ENCODE peak calls at places on chromosome 7, in eight cellular contexts. D is EH; G is coronary artery; I is stimulated activated CD4-positive, alpha-beta T cell treated with anti-CD3 and anti-CD28 coated beads, Interleukin-4, amount 100 ng/mL, for 1 hour; X is renal cortical epithelial cell; E is mesendoderm; B is ELF-1; H is T-helper 2 cell. T is an unnamed sample.

GRCh38 chr7:158094671-158095256 is 492.9 kb downstream of the PTPRN2 start:
- DNase-seq in D (no peak), G (no peak), I (no peak), X (no peak), E (peak), B (peak), H (no peak), T (no peak)

GRCh38 chr7:30642789-30643188 is 39.5 kb downstream of the CRHR2 start:
- DNase-seq in D (no peak), G (no peak), I (no peak), X (no peak), E (no peak), B (no peak), H (no peak), T (no peak)

GRCh38 chr7:106812027-106812643 is 52.9 kb upstream of the PIK3CG start:
- DNase-seq in D (no peak), G (no peak), I (no peak), X (no peak), E (no peak), B (no peak), H (no peak), T (no peak)

GRCh38 chr7:133585003-133585668 is 332.3 kb downstream of the EXOC4 start:
- DNase-seq in D (no peak), G (no peak), I (no peak), X (no peak), E (no peak), B (no peak), H (no peak), T (no peak)

GRCh38 chr7:151273646-151274375 is 25.3 kb upstream of the SMARCD3 start:
- DNase-seq in D (no peak), G (no peak), I (no peak), X (no peak), E (no peak), B (no peak), H (no peak), T (no peak)

GRCh38 chr7:77461246-77461645 is 45.1 kb upstream of the GSAP start:
- DNase-seq in D (peak), G (no peak), I (no peak), X (no peak), E (peak), B (peak), H (no peak), T (no peak)

GRCh38 chr7:55185941-55186609 is 167.3 kb downstream of the EGFR start:
- DNase-seq in D (peak), G (no peak), I (no peak), X (peak), E (peak), B (peak), H (no peak), T (no peak)

GRCh38 chr7:105577251-105577650 is 4.0 kb downstream of the EFCAB10 start:
- DNase-seq in D (no peak), G (no peak), I (no peak), X (no peak), E (no peak), B (no peak), H (no peak), T (no peak)

GRCh38 chr7:542935-543789 is 23.5 kb upstream of the PDGFA start:
- DNase-seq in D (peak), G (peak), I (no peak), X (peak), E (peak), B (peak), H (no peak), T (no peak)

GRCh38 chr7:98624846-98625420 is 7.8 kb downstream of the NPTX2 start:
- DNase-seq in D (no peak), G (no peak), I (no peak), X (no peak), E (no peak), B (no peak), H (no peak), T (no peak)

GRCh38 chr7:130356760-130357611 is 12.4 kb downstream of the CPA5 start:
- DNase-seq in D (peak), G (peak), I (no peak), X (peak), E (peak), B (no peak), H (no peak), T (no peak)

GRCh38 chr7:102122026-102122425 is 164.6 kb upstream of the SH2B2 start:
- DNase-seq in D (peak), G (no peak), I (no peak), X (peak), E (no peak), B (no peak), H (no peak), T (no peak)

GRCh38 chr7:135210818-135211178 is 528 bp downstream of the WDR91 start:
- DNase-seq in D (peak), G (no peak), I (no peak), X (no peak), E (peak), B (no peak), H (no peak), T (no peak)

GRCh38 chr7:100540073-100540723 is 1.2 kb downstream of the AGFG2 start:
- DNase-seq in D (no peak), G (no peak), I (no peak), X (peak), E (no peak), B (no peak), H (no peak), T (no peak)

GRCh38 chr7:136405931-136406777 is 429.0 kb upstream of the MTPN start:
- DNase-seq in D (peak), G (no peak), I (peak), X (peak), E (peak), B (peak), H (no peak), T (peak)

GRCh38 chr7:44285561-44285960 is 39.8 kb downstream of the CAMK2B start:
- DNase-seq in D (no peak), G (peak), I (no peak), X (no peak), E (no peak), B (no peak), H (no peak), T (no peak)

GRCh38 chr7:142319970-142320369 is 62.1 kb upstream of the PRSS58 start:
- DNase-seq in D (no peak), G (no peak), I (peak), X (no peak), E (peak), B (peak), H (no peak), T (no peak)

T was measured in B cell.